ENCODE peak calls at places on chromosomes 7 and 10, in five cellular contexts. One of them, this sample, is unnamed.

GRCh38 chr10:184911-185310 is 49.7 kb downstream of the ZMYND11 start:
- DNase-seq in T-cell: no peak
- DNase-seq in left cardiac atrium: no peak
- DNase-seq in WERI-Rb-1: no peak
- DNase-seq in nucleus accumbens: no peak
- DNase-seq in this sample: no peak

GRCh38 chr7:77427996-77428603 is 12.0 kb upstream of the GSAP start:
- DNase-seq in left cardiac atrium: no peak
- DNase-seq in WERI-Rb-1: no peak
- DNase-seq in T-cell: no peak
- DNase-seq in nucleus accumbens: no peak
- DNase-seq in this sample: no peak

GRCh38 chr7:115679976-115680375 is 350.6 kb downstream of the TFEC start:
- DNase-seq in T-cell: no peak
- DNase-seq in nucleus accumbens: no peak
- DNase-seq in WERI-Rb-1: peak
- DNase-seq in left cardiac atrium: no peak
- DNase-seq in this sample: peak

GRCh38 chr10:102714621-102715455 is at the start of gene SFXN2:
- DNase-seq in left cardiac atrium: no peak
- DNase-seq in nucleus accumbens: no peak
- DNase-seq in T-cell: peak
- DNase-seq in WERI-Rb-1: peak
- DNase-seq in this sample: peak

GRCh38 chr10:17257466-17258321 is 29.7 kb downstream of the VIM start:
- DNase-seq in WERI-Rb-1: peak
- DNase-seq in T-cell: peak
- DNase-seq in left cardiac atrium: peak
- DNase-seq in nucleus accumbens: no peak
- DNase-seq in this sample: peak

GRCh38 chr10:102195301-102195870 is 30.7 kb upstream of the ELOVL3 start:
- DNase-seq in left cardiac atrium: no peak
- DNase-seq in T-cell: no peak
- DNase-seq in WERI-Rb-1: no peak
- DNase-seq in nucleus accumbens: no peak
- DNase-seq in this sample: no peak

GRCh38 chr10:78359641-78360091 is 326.0 kb downstream of the RPS24 start:
- DNase-seq in WERI-Rb-1: peak
- DNase-seq in left cardiac atrium: no peak
- DNase-seq in T-cell: no peak
- DNase-seq in nucleus accumbens: no peak
- DNase-seq in this sample: peak

GRCh38 chr7:112587504-112587903 is 106.7 kb downstream of the LSMEM1 start:
- DNase-seq in nucleus accumbens: no peak
- DNase-seq in T-cell: no peak
- DNase-seq in WERI-Rb-1: no peak
- DNase-seq in left cardiac atrium: no peak
- DNase-seq in this sample: no peak

GRCh38 chr7:113086431-113086888 is at the start of gene GPR85:
- DNase-seq in T-cell: peak
- DNase-seq in left cardiac atrium: peak
- DNase-seq in nucleus accumbens: no peak
- DNase-seq in WERI-Rb-1: peak
- DNase-seq in this sample: peak

GRCh38 chr10:22908837-22909236 is 19.0 kb upstream of the ARMC3 start:
- DNase-seq in T-cell: no peak
- DNase-seq in WERI-Rb-1: no peak
- DNase-seq in left cardiac atrium: no peak
- DNase-seq in nucleus accumbens: no peak
- DNase-seq in this sample: no peak

GRCh38 chr7:108660465-108660864 is 90.8 kb downstream of the DNAJB9 start:
- DNase-seq in nucleus accumbens: no peak
- DNase-seq in WERI-Rb-1: no peak
- DNase-seq in T-cell: no peak
- DNase-seq in left cardiac atrium: no peak
- DNase-seq in this sample: peak

GRCh38 chr10:95835149-95835860 is 72.5 kb upstream of the CC2D2B start:
- DNase-seq in left cardiac atrium: no peak
- DNase-seq in WERI-Rb-1: no peak
- DNase-seq in nucleus accumbens: no peak
- DNase-seq in T-cell: no peak
- DNase-seq in this sample: no peak

GRCh38 chr10:90945496-90946070 is 24.7 kb upstream of the ANKRD1 start:
- DNase-seq in nucleus accumbens: no peak
- DNase-seq in WERI-Rb-1: no peak
- DNase-seq in left cardiac atrium: no peak
- DNase-seq in T-cell: no peak
- DNase-seq in this sample: no peak

GRCh38 chr7:128188396-128189230 is 52.5 kb upstream of the LEP start:
- DNase-seq in nucleus accumbens: no peak
- DNase-seq in T-cell: no peak
- DNase-seq in WERI-Rb-1: no peak
- DNase-seq in left cardiac atrium: no peak
- DNase-seq in this sample: no peak

GRCh38 chr7:22990588-22990949 is 23.4 kb downstream of the HYCC1 start:
- DNase-seq in T-cell: no peak
- DNase-seq in nucleus accumbens: no peak
- DNase-seq in WERI-Rb-1: no peak
- DNase-seq in left cardiac atrium: no peak
- DNase-seq in this sample: no peak

GRCh38 chr10:27088263-27089044 is 11.8 kb downstream of the ANKRD26 start:
- DNase-seq in nucleus accumbens: no peak
- DNase-seq in WERI-Rb-1: no peak
- DNase-seq in left cardiac atrium: no peak
- DNase-seq in T-cell: no peak
- DNase-seq in this sample: no peak

GRCh38 chr7:20798694-20799121 is 12.0 kb upstream of the SP8 start:
- DNase-seq in T-cell: no peak
- DNase-seq in WERI-Rb-1: no peak
- DNase-seq in nucleus accumbens: no peak
- DNase-seq in left cardiac atrium: no peak
- DNase-seq in this sample: no peak

GRCh38 chr10:35058134-35058533 is 32.0 kb downstream of the CUL2 start:
- DNase-seq in left cardiac atrium: no peak
- DNase-seq in WERI-Rb-1: no peak
- DNase-seq in nucleus accumbens: no peak
- DNase-seq in T-cell: no peak
- DNase-seq in this sample: no peak

GRCh38 chr10:104199567-104199966 is 32.6 kb downstream of the CFAP43 start:
- DNase-seq in T-cell: no peak
- DNase-seq in nucleus accumbens: no peak
- DNase-seq in WERI-Rb-1: no peak
- DNase-seq in left cardiac atrium: no peak
- DNase-seq in this sample: no peak

GRCh38 chr7:78412216-78412858 is 613.8 kb downstream of the PHTF2 start:
- DNase-seq in nucleus accumbens: no peak
- DNase-seq in left cardiac atrium: no peak
- DNase-seq in WERI-Rb-1: no peak
- DNase-seq in T-cell: no peak
- DNase-seq in this sample: no peak

GRCh38 chr10:19592276-19592675 is 224.0 kb upstream of the PLXDC2 start:
- DNase-seq in left cardiac atrium: no peak
- DNase-seq in nucleus accumbens: no peak
- DNase-seq in T-cell: no peak
- DNase-seq in WERI-Rb-1: no peak
- DNase-seq in this sample: no peak

GRCh38 chr7:46003896-46004875 is 83.1 kb upstream of the IGFBP3 start:
- DNase-seq in left cardiac atrium: no peak
- DNase-seq in WERI-Rb-1: no peak
- DNase-seq in T-cell: no peak
- DNase-seq in nucleus accumbens: no peak
- DNase-seq in this sample: no peak

GRCh38 chr7:54245046-54245445 is 297.1 kb upstream of the VSTM2A start:
- DNase-seq in WERI-Rb-1: no peak
- DNase-seq in nucleus accumbens: no peak
- DNase-seq in left cardiac atrium: no peak
- DNase-seq in T-cell: no peak
- DNase-seq in this sample: no peak

GRCh38 chr7:11607676-11608075 is 224.3 kb downstream of the THSD7A start:
- DNase-seq in nucleus accumbens: no peak
- DNase-seq in WERI-Rb-1: no peak
- DNase-seq in T-cell: no peak
- DNase-seq in left cardiac atrium: peak
- DNase-seq in this sample: no peak

This sample was measured in SK-N-DZ.